ENCODE peak calls at places on chromosome X, in four cellular contexts. I, O, H and W are unnamed samples.

GRCh38 chrX:18884916-18885315 is 99.0 kb downstream of the PHKA2 start:
- DNase-seq in I (no peak), O (no peak), H (peak; percentile 25), W (no peak)

GRCh38 chrX:32893751-32894150 is 317.6 kb downstream of the DMD start:
- DNase-seq in I (no peak), H (no peak), O (no peak), W (no peak)

GRCh38 chrX:71623714-71624113 is 5.4 kb upstream of the CXCR3 start:
- DNase-seq in O (no peak), H (no peak), I (no peak), W (no peak)

GRCh38 chrX:68910743-68911142 is 81.9 kb downstream of the EFNB1 start:
- DNase-seq in H (no peak), O (no peak), I (no peak), W (no peak)

GRCh38 chrX:86322913-86323312 is 174.7 kb downstream of the DACH2 start:
- DNase-seq in I (no peak), H (no peak), O (no peak), W (no peak)

GRCh38 chrX:128781506-128781905 is 729.3 kb upstream of the ACTRT1 start:
- DNase-seq in I (peak; percentile 3), O (no peak), H (peak; percentile 83), W (peak; percentile 6)

GRCh38 chrX:48498374-48498809 is 10.4 kb upstream of the PORCN start:
- DNase-seq in H (no peak), O (no peak), I (no peak), W (peak; percentile 78)

GRCh38 chrX:74015379-74016019 is 288.5 kb upstream of the ZCCHC13 start:
- DNase-seq in I (peak; percentile 61), O (peak; percentile 24), H (peak; percentile 72), W (peak; percentile 64)

GRCh38 chrX:19849433-19850190 is 37.8 kb downstream of the SH3KBP1 start:
- DNase-seq in O (peak; percentile 36), H (no peak), I (no peak), W (no peak)

GRCh38 chrX:153989971-153990655 is 17.6 kb downstream of the TMEM187 start:
- DNase-seq in O (no peak), I (no peak), H (no peak), W (no peak)

GRCh38 chrX:15719324-15719968 is 18.6 kb upstream of the CA5B start:
- DNase-seq in I (no peak), O (no peak), H (peak; percentile 26), W (no peak)

GRCh38 chrX:107880054-107880610 is 54.5 kb downstream of the MID2 start:
- DNase-seq in H (no peak), I (no peak), O (no peak), W (no peak)

GRCh38 chrX:70434914-70435586 is 9.6 kb upstream of the DLG3 start:
- DNase-seq in O (no peak), H (peak; percentile 10), I (no peak), W (peak; percentile 75)

GRCh38 chrX:119757979-119758681 is at the start of gene SOWAHD:
- DNase-seq in O (peak; percentile 57), H (peak; percentile 76), I (no peak), W (peak; percentile 26)

GRCh38 chrX:22397566-22397965 is 124.9 kb downstream of the CBLL2 start:
- DNase-seq in I (no peak), O (no peak), H (no peak), W (no peak)

GRCh38 chrX:104195489-104196084 is 29.3 kb downstream of the FAM199X start:
- DNase-seq in O (no peak), I (peak; percentile 5), H (peak; percentile 16), W (peak; percentile 44)

DNA sequence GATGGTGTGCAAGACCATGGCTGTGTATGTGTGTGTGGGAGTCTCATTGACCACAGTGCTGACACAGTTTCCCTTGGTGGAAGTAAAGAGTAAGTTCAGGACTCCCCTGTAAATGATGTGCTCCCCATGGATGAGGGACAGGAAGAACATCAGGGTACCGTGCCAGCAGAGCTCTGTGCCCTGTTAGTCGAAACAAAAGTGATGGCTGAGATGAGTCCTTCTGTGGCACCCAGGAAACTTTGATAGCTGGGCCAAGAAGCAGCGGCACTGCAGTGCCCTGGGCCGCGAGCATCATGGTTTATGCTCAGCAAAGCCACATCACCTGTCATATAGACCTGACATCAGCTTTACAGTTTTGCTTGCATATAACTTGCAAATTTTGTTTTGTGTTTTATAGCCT is 61.4 kb upstream of the CLDN34 start:
- DNase-seq in O (no peak), I (no peak), H (no peak), W (no peak)
- H4K8ac ChIP-seq in O (no peak overlapping the region), I (no peak overlapping the region), H (no peak overlapping the region), W (no peak overlapping the region)

GRCh38 chrX:135639066-135639815 is 74.2 kb upstream of the CT45A1 start:
- DNase-seq in I (no peak), H (no peak), O (no peak), W (no peak)
- H4K8ac ChIP-seq in I (no peak overlapping the region), H (no peak overlapping the region), O (no peak overlapping the region), W (no peak overlapping the region)

GRCh38 chrX:40170830-40171512 is 73.2 kb upstream of the BCOR start:
- DNase-seq in I (no peak), H (peak; percentile 54), O (no peak), W (peak; percentile 69)
- H4K8ac ChIP-seq in I (no peak overlapping the region), H (no peak overlapping the region), O (no peak overlapping the region), W (peak overlapping the region; percentile 85)

DNA sequence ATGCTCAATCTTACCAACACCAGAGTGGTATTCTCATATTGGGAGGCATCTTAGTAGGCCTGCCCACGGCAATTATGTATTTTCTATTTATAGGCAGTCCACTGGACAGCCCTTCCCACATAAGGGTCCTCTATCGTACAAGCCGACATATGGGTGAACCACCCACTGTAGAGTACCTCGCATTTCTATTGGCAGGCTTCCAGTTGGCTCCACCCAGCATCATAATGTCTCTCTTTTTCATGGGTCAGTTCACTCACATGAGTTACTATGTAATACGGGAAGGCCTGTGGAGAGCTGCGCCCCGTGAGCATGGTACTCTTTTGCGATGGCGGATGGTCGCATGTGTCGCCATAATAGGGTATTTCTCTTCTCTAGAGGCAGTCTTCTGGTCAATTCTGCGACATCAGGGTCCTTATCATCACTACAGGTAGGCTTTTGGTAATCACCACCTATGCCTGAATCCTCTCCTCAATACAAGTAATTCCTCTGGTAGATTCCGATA is 29.4 kb upstream of the FOXR2 start:
- DNase-seq in O (no peak), H (no peak), I (no peak), W (no peak)
- H4K8ac ChIP-seq in O (no peak overlapping the region), H (no peak overlapping the region), I (no peak overlapping the region), W (no peak overlapping the region)

DNA sequence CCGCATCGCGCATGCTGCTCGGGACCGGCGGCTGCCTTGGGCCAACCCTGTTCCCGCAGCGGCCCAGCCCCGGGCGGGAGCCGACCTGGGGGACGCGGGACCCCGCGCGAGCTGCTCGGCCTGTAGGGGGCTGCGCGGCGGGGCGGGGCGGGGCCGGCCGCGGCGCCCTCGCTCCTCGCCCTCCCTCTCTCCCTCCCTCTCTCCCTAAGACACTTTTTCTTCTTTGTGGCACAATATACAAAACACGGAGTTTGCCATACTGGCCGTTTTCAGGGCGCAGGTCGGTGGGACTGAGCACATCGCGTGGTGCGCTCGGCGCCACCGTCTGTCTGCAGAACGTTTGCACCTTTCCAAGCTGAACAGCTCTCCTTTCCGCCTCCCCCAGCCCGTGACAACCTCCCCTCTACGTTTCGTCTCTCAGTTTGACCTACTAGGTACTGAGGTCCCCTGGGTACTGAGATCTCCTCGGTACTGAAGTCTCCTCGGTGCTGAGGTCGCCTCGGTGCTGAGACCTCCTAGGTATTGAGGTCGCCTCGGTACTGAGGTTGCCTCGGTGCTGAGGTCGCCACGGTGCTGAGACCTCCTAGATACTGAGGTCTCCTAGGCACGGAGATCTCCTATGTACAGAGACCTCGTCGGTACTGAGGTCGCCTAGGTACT is 261.1 kb upstream of the PLCXD1 start:
- DNase-seq in H (peak; percentile 0), O (no peak), I (no peak), W (peak; percentile 3)
- H4K8ac ChIP-seq in H (no peak overlapping the region), O (peak overlapping the region; percentile 58), I (no peak overlapping the region), W (peak overlapping the region; percentile 37)